ENCODE peak calls at places on chromosomes 3 and 15, in four cellular contexts. W, N, T and Q are unnamed samples.

GRCh38 chr3:66303556-66303955 is 82.8 kb downstream of the SLC25A26 start:
- DNase-seq in N (no peak), T (no peak), W (peak), Q (no peak)

GRCh38 chr3:183553263-183554026 is 2.1 kb downstream of the KLHL6 start:
- DNase-seq in N (no peak), T (no peak), W (no peak), Q (no peak)

GRCh38 chr3:156788846-156789245 is 37.3 kb upstream of the LEKR1 start:
- DNase-seq in N (no peak), T (no peak), W (no peak), Q (no peak)

GRCh38 chr15:75107905-75108838 is 84.8 kb downstream of the PPCDC start:
- DNase-seq in T (peak), N (peak), W (peak), Q (peak)

GRCh38 chr3:126658584-126658983 is 3.7 kb upstream of the TXNRD3 start:
- DNase-seq in N (no peak), T (no peak), W (no peak), Q (no peak)

GRCh38 chr3:65876028-65876420 is 162.7 kb downstream of the MAGI1 start:
- DNase-seq in W (no peak), N (no peak), T (no peak), Q (no peak)

GRCh38 chr15:93028632-93029612 is 60.1 kb downstream of the RGMA start:
- DNase-seq in N (peak), W (peak), T (no peak), Q (peak)

GRCh38 chr3:172156309-172156998 is 117.1 kb downstream of the FNDC3B start:
- DNase-seq in W (no peak), N (no peak), T (peak), Q (no peak)

GRCh38 chr3:73493543-73494314 is 131.0 kb downstream of the PDZRN3 start:
- DNase-seq in T (no peak), W (no peak), N (peak), Q (no peak)

GRCh38 chr3:36647423-36647853 is 116.9 kb downstream of the DCLK3 start:
- DNase-seq in N (no peak), T (peak), W (no peak), Q (no peak)

GRCh38 chr3:130826516-130826915 is 67.4 kb upstream of the ATP2C1 start:
- DNase-seq in N (no peak), W (no peak), T (no peak), Q (no peak)

GRCh38 chr15:78069630-78070029 is 7.9 kb downstream of the TBC1D2B start:
- DNase-seq in W (no peak), N (no peak), T (no peak), Q (no peak)

GRCh38 chr15:27808182-27808581 is 290.9 kb downstream of the OCA2 start:
- DNase-seq in W (no peak), N (no peak), T (peak), Q (no peak)

GRCh38 chr3:70242297-70242868 is 70.1 kb downstream of the MDFIC2 start:
- DNase-seq in W (no peak), N (no peak), T (no peak), Q (no peak)

GRCh38 chr15:42108189-42108588 is 13.8 kb upstream of the PLA2G4D start:
- DNase-seq in W (no peak), N (no peak), T (no peak), Q (no peak)

GRCh38 chr15:45941367-45941766 is 306.5 kb downstream of the SQOR start:
- DNase-seq in T (no peak), W (no peak), N (no peak), Q (no peak)

GRCh38 chr15:66253643-66254363 is at the start of gene MEGF11:
- DNase-seq in N (no peak), W (no peak), T (peak), Q (no peak)

GRCh38 chr3:158140396-158140795 is 30.5 kb downstream of the RSRC1 start:
- DNase-seq in T (no peak), W (no peak), N (no peak), Q (no peak)

GRCh38 chr3:184352149-184352785 is 9.1 kb downstream of the CLCN2 start:
- DNase-seq in T (no peak), N (no peak), W (no peak), Q (no peak)

GRCh38 chr15:84883433-84883832 is 1.0 kb upstream of the SLC28A1 start:
- DNase-seq in N (no peak), W (no peak), T (peak), Q (no peak)

GRCh38 chr3:32045091-32045964 is 61.1 kb upstream of the GPD1L start:
- DNase-seq in T (peak), N (peak), W (no peak), Q (no peak)

DNA sequence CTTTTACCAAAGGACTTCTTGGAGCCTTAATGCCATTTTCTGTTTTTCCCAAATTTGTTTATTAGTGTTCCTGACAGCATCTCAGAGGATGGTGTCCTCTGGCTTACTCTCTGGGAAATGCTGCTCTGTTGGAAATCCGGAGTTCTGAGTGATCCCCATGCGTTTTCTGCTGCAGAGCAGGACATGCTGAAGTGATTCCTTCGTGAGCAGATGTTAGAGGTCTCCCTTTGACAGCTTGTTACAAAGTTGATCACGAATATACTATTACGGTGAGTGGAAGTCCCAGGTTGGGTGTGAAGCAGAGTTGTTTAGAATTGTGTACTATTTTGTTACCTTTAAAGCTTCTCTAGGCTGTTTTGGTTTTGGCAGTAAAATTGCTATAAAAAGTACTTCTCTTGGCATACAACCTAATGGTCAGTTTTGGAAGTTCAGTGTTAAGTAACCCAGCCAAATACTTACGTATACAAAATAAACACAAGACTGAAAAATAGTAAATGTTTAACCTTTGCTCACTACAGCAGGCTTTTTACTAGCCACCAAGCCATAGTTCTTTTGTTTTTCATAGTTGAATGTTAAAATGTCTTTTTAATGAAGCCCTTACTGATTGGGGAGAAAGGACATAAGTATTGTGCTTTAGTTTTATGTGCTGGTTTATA is 15.0 kb upstream of the GOLGA6L9 start:
- DNase-seq in N (no peak), T (peak), W (peak), Q (no peak)
- TF ChIP-seq CTCF in N (no peak), T (no peak), W (peak), Q (no peak)

GRCh38 chr3:100759162-100759561 is 49.9 kb downstream of the TFG start:
- DNase-seq in W (no peak), T (no peak), N (no peak), Q (no peak)

GRCh38 chr3:100765437-100765975 is 56.2 kb downstream of the TFG start:
- DNase-seq in T (no peak), N (no peak), W (no peak), Q (no peak)

GRCh38 chr3:100760377-100760776 is 51.1 kb downstream of the TFG start:
- DNase-seq in W (no peak), T (no peak), N (no peak), Q (no peak)

GRCh38 chr3:100761951-100762350 is 52.7 kb downstream of the TFG start:
- DNase-seq in N (no peak), T (no peak), W (no peak), Q (no peak)

GRCh38 chr3:100761211-100761921 is 52.1 kb downstream of the TFG start:
- DNase-seq in T (peak), W (no peak), N (no peak), Q (no peak)
- TF ChIP-seq CTCF in T (no peak), W (peak), N (peak), Q (no peak)

GRCh38 chr3:93969443-93969842 is 4.3 kb downstream of the PROS1 start:
- DNase-seq in W (peak), T (peak), N (no peak), Q (no peak)

GRCh38 chr3:93969997-93970396 is 3.7 kb downstream of the PROS1 start:
- DNase-seq in N (no peak), W (no peak), T (no peak), Q (no peak)

DNA sequence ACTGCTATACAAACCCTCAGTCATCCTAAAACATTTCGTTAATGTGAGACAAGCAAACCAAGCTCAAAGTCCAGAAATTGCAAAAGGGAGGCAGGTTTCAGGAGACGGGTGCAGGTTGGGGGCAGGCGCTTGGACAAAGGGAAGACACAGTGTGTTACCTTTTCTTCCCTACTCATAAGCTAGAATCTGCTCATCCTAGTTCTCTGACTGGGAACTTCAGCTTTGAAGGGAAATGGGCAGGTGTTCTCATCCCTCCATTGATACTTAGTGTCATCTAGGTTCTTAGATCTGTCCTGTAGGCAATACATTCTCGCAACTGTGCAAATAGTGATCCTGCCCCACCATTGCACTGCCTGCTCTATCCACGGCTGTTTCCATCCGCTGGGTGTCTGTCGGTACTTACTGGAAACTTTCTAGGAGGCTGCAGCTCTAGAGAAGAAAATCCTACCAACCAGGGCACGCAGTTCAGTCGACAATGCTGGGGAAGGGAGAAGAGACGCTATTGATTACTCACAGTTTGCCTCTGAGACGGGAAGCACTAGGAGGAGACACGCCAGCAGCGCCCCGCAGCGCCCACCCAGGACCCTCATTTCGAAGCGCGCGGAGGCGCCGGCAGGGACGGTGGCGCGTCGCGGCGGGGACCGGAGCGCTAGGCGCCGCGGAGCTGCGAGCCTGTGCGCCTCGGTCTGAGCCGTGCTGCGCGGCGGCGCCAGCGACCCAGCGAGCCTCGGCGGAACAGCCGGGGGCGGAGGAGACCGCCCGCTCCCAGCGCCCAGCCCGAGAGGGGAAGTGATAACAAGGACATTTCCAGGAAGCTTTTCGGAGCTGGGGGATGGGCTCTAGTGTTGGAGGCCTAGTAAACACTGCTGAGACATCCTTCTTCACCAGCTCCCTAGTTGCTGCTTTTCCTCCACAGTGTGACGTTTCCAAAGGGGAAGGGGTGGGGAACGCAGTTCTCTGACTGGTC is at the start of gene PROS1:
- DNase-seq in T (peak), N (peak), W (no peak), Q (peak)
- TF ChIP-seq CTCF in T (peak), N (no peak), W (no peak), Q (no peak)

GRCh38 chr3:44993471-44994205 is 17.6 kb downstream of the EXOSC7 start:
- DNase-seq in N (no peak), T (peak), W (peak), Q (no peak)

GRCh38 chr3:44995142-44995770 is 19.2 kb downstream of the EXOSC7 start:
- DNase-seq in N (no peak), T (no peak), W (no peak), Q (no peak)

GRCh38 chr3:44989636-44990373 is 13.8 kb downstream of the EXOSC7 start:
- DNase-seq in W (no peak), T (no peak), N (no peak), Q (no peak)

GRCh38 chr3:44991326-44991725 is 15.3 kb downstream of the EXOSC7 start:
- DNase-seq in W (no peak), T (no peak), N (no peak), Q (no peak)

DNA sequence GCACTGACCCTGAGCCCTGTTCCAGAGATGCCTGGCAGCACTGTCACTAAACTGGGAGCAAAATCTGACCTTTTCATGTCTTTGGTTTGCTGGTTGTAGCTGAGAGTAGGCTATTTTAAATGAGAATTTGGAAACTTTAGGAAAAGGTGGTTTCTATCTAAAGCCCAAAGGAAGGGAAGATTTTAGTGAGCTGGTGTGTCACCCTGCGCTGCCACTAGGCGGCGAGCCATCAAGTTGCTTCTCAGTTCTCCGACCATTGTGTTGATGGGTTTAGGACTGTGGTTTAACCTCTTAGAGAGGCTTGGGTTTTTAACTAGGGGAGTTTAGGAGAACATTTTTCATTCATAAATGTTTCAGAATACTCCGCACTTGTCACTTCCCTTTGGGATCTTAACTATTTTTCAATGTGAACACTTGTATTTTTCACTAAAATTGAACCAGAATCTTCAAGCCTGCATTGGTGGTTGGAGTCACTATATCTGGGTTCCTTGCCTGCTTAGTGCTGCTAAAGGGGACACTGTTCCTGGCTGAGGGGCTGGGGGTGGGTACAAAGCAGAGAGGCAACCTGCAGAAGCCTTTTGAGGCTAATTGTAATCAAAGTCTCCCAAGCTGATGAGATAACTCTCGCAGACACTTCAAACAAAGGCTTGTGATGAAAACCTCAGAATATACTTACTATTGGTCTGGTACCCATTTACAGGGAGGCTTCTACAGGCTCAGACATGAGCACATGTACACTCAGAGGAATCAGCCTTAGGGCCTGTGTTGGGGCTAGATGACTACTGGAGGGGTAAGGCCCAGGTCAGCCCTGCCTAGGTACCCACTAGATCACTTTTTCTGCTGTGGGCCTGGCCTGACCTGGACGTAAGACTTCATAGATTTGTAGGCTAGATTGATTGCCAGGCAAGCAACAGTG is 16.8 kb downstream of the EXOSC7 start:
- DNase-seq in T (peak), N (no peak), W (no peak), Q (no peak)
- TF ChIP-seq CTCF in T (peak), N (peak), W (peak), Q (peak)

GRCh38 chr3:13349823-13350222 is 70.3 kb downstream of the NUP210 start:
- DNase-seq in T (no peak), W (no peak), N (no peak), Q (no peak)

GRCh38 chr3:13352621-13353131 is 67.4 kb downstream of the NUP210 start:
- DNase-seq in N (no peak), T (peak), W (no peak), Q (no peak)

GRCh38 chr3:13357074-13357473 is 63.0 kb downstream of the NUP210 start:
- DNase-seq in N (no peak), T (no peak), W (no peak), Q (no peak)

GRCh38 chr3:13358051-13358450 is 62.1 kb downstream of the NUP210 start:
- DNase-seq in N (no peak), W (no peak), T (no peak), Q (no peak)

GRCh38 chr3:13353936-13354542 is 66.1 kb downstream of the NUP210 start:
- DNase-seq in N (no peak), W (no peak), T (peak), Q (no peak)
- TF ChIP-seq CTCF in N (peak), W (peak), T (peak), Q (no peak)

GRCh38 chr15:59360305-59360704 is 12.4 kb downstream of the MYO1E start:
- DNase-seq in T (no peak), N (no peak), W (no peak), Q (no peak)
- TF ChIP-seq CTCF in T (no peak), N (peak), W (peak), Q (no peak)

DNA sequence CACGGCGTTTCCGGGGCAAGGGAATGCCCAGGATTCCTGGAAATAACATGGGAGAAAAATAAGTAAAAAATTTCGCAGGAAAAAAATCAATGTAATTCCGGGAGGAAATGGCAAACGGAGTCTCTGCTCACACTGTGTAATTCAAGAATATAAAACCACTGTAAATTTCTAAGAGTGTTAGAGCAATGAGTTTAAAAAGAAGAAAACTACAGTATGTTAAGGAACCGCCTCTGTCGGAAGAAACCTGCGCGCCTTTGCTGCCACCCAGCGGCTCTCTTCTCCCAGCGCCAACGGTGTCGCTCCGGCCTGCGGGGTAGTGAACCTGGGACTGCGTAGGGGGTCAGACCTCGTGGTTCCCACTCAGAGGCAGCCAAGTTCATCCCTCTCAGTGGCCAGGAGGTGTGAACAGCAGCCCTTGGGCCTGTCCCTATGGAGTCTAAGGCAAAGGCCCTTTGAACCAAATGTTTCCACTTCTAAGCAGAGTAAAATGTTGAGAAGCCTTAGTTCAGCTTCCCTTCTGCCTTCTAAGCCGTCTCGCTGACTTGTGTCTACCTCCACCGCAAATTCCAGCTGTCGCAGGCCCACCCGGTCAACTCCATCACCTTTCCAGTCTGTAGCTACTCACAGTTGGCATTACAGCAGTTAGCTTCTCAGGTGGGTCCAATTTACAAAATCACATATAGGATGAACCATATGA is 896 bp upstream of the RAB27A start:
- DNase-seq in T (peak), N (no peak), W (no peak), Q (peak)
- TF ChIP-seq CTCF in T (peak), N (peak), W (peak), Q (peak)

DNA sequence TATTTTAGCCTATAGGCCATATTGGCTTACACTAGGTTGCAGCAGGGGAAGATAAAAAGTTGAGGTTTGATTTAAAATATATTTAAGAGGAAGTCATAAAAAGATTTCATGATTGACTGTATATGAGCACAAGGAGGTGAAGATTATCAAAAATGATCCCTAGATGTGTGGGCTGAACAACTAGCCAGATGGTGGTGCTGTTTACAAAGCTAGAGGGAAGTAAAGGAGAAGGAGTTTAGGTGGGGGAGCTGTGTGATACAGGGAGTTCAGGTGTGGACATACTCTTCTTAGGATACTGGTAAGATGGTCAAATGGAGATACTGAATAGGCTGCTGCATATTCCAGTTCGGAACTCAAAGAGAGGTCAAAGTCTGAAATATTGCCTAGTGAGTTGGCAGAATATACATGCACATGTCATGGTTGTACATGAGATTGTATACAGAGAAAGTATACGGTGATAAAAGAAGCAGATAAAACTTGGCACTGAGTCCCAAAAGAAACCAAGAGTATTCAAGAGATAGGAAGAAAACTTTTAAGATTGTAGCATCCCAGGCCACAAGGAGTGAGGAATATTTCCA is 727.8 kb downstream of the NLGN1 start:
- DNase-seq in T (no peak), N (peak), W (no peak), Q (no peak)
- TF ChIP-seq CTCF in T (no peak), N (peak), W (peak), Q (no peak)